ENCODE peak calls at places on chromosomes 1 and 21, in five cellular contexts. One of them, this sample, is unnamed.

GRCh38 chr21:17613242-17613676 is 558 bp upstream of the BTG3 start:
- DNase-seq in HepG2: no peak
- DNase-seq in GM12878: no peak
- DNase-seq in K562: no peak
- DNase-seq in H1: no peak
- DNase-seq in this sample: no peak

GRCh38 chr1:203539831-203540546 is 46.0 kb downstream of the OPTC start:
- DNase-seq in HepG2: no peak
- DNase-seq in K562: no peak
- DNase-seq in H1: no peak
- DNase-seq in GM12878: no peak
- DNase-seq in this sample: no peak

GRCh38 chr1:26360051-26360806 is 6.3 kb upstream of the CRYBG2 start:
- DNase-seq in HepG2: no peak
- DNase-seq in GM12878: no peak
- DNase-seq in H1: no peak
- DNase-seq in K562: no peak
- DNase-seq in this sample: no peak

GRCh38 chr1:95002657-95003432 is 69.9 kb downstream of the ALG14 start:
- DNase-seq in GM12878: no peak
- DNase-seq in HepG2: peak
- DNase-seq in H1: no peak
- DNase-seq in K562: no peak
- DNase-seq in this sample: no peak

GRCh38 chr1:44212355-44213221 is 683 bp upstream of the DMAP1 start:
- DNase-seq in GM12878: peak
- DNase-seq in HepG2: no peak
- DNase-seq in H1: no peak
- DNase-seq in K562: peak
- DNase-seq in this sample: no peak

GRCh38 chr1:180571832-180572636 is 13.3 kb downstream of the OVAAL start:
- DNase-seq in GM12878: no peak
- DNase-seq in K562: no peak
- DNase-seq in HepG2: no peak
- DNase-seq in H1: no peak
- DNase-seq in this sample: peak

GRCh38 chr1:12514597-12514996 is 103.4 kb downstream of the DHRS3 start:
- DNase-seq in GM12878: no peak
- DNase-seq in H1: no peak
- DNase-seq in HepG2: no peak
- DNase-seq in K562: no peak
- DNase-seq in this sample: no peak

GRCh38 chr1:14946567-14947285 is 206.8 kb upstream of the TMEM51 start:
- DNase-seq in HepG2: no peak
- DNase-seq in GM12878: no peak
- DNase-seq in K562: no peak
- DNase-seq in H1: no peak
- DNase-seq in this sample: no peak

GRCh38 chr1:196896355-196896754 is 8.5 kb downstream of the CFHR4 start:
- DNase-seq in HepG2: peak
- DNase-seq in K562: no peak
- DNase-seq in GM12878: no peak
- DNase-seq in H1: no peak
- DNase-seq in this sample: no peak

GRCh38 chr1:6275826-6276764 is 15.2 kb upstream of the GPR153 start:
- DNase-seq in H1: no peak
- DNase-seq in GM12878: no peak
- DNase-seq in K562: peak
- DNase-seq in HepG2: no peak
- DNase-seq in this sample: no peak

GRCh38 chr1:220954321-220954720 is 75.1 kb downstream of the HLX start:
- DNase-seq in H1: no peak
- DNase-seq in GM12878: no peak
- DNase-seq in HepG2: no peak
- DNase-seq in K562: no peak
- DNase-seq in this sample: no peak
- TF ChIP-seq ZNF274 in H1: no peak
- TF ChIP-seq ZNF274 in GM12878: no peak
- TF ChIP-seq ZNF274 in HepG2: no peak
- TF ChIP-seq ZNF274 in K562: no peak
- TF ChIP-seq ZNF274 in this sample: no peak

GRCh38 chr1:42784547-42784945 is 245 bp upstream of the TMEM269 start:
- DNase-seq in H1: no peak
- DNase-seq in K562: no peak
- DNase-seq in HepG2: no peak
- DNase-seq in GM12878: no peak
- DNase-seq in this sample: no peak

GRCh38 chr1:42784946-42785693 is at the start of gene TMEM269:
- DNase-seq in H1: no peak
- DNase-seq in GM12878: no peak
- DNase-seq in K562: no peak
- DNase-seq in HepG2: no peak
- DNase-seq in this sample: no peak

GRCh38 chr1:42786097-42786496 is 1.3 kb downstream of the TMEM269 start:
- DNase-seq in GM12878: no peak
- DNase-seq in H1: no peak
- DNase-seq in HepG2: no peak
- DNase-seq in K562: no peak
- DNase-seq in this sample: no peak

GRCh38 chr1:42780176-42780575 is 4.6 kb upstream of the TMEM269 start:
- DNase-seq in K562: no peak
- DNase-seq in GM12878: no peak
- DNase-seq in HepG2: no peak
- DNase-seq in H1: no peak
- DNase-seq in this sample: no peak

DNA sequence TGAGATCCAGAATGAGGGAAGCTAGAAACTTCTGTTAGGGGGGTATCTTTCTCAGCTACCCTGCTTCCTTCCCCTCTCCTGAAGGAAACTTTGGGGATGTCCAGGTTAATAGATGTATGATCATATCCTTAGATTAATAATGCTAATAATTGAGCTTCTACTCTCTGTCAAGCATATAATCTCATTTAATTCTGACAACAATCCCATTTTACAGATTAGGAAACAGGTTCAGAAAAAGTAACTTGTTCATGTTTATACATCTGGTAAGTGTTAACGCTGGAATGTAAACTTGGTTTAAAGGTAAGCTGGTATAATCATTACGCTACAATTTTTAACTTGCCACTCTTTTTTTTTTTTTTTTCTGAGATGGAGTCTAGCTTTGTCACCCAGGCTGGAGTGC is 1.7 kb upstream of the TMEM269 start:
- DNase-seq in GM12878: no peak
- DNase-seq in K562: no peak
- DNase-seq in H1: no peak
- DNase-seq in HepG2: no peak
- DNase-seq in this sample: no peak
- TF ChIP-seq POLR2A in GM12878: no peak
- TF ChIP-seq POLR2A in K562: no peak
- TF ChIP-seq POLR2A in H1: no peak
- TF ChIP-seq POLR2A in HepG2: no peak
- TF ChIP-seq POLR2A in this sample: no peak

GRCh38 chr21:46253610-46254124 is 25.1 kb upstream of the LSS start:
- DNase-seq in H1: no peak
- DNase-seq in K562: peak
- DNase-seq in HepG2: no peak
- DNase-seq in GM12878: peak
- DNase-seq in this sample: no peak

GRCh38 chr21:46252840-46253239 is 24.3 kb upstream of the LSS start:
- DNase-seq in HepG2: peak
- DNase-seq in GM12878: no peak
- DNase-seq in K562: no peak
- DNase-seq in H1: no peak
- DNase-seq in this sample: no peak

GRCh38 chr21:46255758-46256337 is 27.3 kb upstream of the LSS start:
- DNase-seq in K562: no peak
- DNase-seq in H1: no peak
- DNase-seq in GM12878: no peak
- DNase-seq in HepG2: no peak
- DNase-seq in this sample: no peak

GRCh38 chr21:46255166-46255565 is 26.6 kb upstream of the LSS start:
- DNase-seq in K562: no peak
- DNase-seq in GM12878: no peak
- DNase-seq in H1: no peak
- DNase-seq in HepG2: no peak
- DNase-seq in this sample: no peak

DNA sequence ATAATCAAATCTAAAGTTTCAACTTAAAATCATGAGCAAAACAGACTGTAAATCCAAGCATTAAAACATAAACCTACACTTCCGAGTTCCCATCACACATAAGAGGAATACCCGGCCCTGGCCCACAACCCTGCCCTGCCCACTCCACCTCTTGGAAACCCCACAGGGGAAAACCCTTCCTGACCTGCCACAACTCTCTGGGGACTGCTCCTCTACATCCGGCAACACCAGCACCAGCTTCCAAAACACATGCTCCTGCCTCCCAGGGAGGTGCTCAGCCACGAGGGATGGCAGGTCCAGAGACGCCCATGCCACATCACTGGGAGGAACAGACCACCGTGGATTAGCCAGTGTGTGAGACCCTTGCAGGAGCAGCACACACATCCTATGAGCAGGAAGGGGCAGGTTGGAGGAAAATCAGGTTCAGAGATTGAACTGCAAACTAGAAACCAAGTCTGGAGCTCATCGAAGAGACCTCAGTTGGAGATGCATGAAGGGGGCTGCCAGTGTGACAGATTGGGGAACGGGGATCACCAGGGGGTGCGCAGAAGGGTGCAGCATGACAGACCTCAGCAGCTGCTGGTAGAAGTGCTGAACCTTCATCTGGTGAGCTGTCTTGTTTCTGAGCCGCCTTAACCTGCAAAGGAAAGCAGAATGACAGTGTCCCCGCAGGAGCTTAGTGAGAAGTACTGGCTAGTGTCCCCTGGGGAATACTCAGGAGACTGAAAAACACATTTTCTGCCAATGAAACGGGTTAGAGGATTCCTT is 25.8 kb upstream of the LSS start:
- DNase-seq in GM12878: peak
- DNase-seq in K562: no peak
- DNase-seq in H1: no peak
- DNase-seq in HepG2: no peak
- DNase-seq in this sample: no peak
- TF ChIP-seq ZNF274 in GM12878: no peak
- TF ChIP-seq ZNF274 in K562: no peak
- TF ChIP-seq ZNF274 in H1: no peak
- TF ChIP-seq ZNF274 in HepG2: no peak
- TF ChIP-seq ZNF274 in this sample: no peak

GRCh38 chr1:22751124-22751531 is 40.5 kb downstream of the EPHB2 start:
- DNase-seq in HepG2: no peak
- DNase-seq in GM12878: no peak
- DNase-seq in K562: no peak
- DNase-seq in H1: no peak
- DNase-seq in this sample: no peak
- TF ChIP-seq POLR2A in HepG2: no peak
- TF ChIP-seq POLR2A in GM12878: no peak
- TF ChIP-seq POLR2A in K562: no peak
- TF ChIP-seq POLR2A in H1: no peak
- TF ChIP-seq POLR2A in this sample: no peak

GRCh38 chr21:46159841-46160562 is 4.6 kb upstream of the FTCD start:
- DNase-seq in GM12878: no peak
- DNase-seq in H1: no peak
- DNase-seq in HepG2: no peak
- DNase-seq in K562: no peak
- DNase-seq in this sample: no peak

GRCh38 chr21:46161800-46162592 is 6.6 kb upstream of the FTCD start:
- DNase-seq in HepG2: no peak
- DNase-seq in H1: no peak
- DNase-seq in K562: no peak
- DNase-seq in GM12878: no peak
- DNase-seq in this sample: no peak

GRCh38 chr21:46159390-46159789 is 4.0 kb upstream of the FTCD start:
- DNase-seq in H1: no peak
- DNase-seq in K562: no peak
- DNase-seq in GM12878: no peak
- DNase-seq in HepG2: no peak
- DNase-seq in this sample: no peak

GRCh38 chr21:46160563-46161179 is 5.3 kb upstream of the FTCD start:
- DNase-seq in H1: no peak
- DNase-seq in GM12878: no peak
- DNase-seq in K562: no peak
- DNase-seq in HepG2: no peak
- DNase-seq in this sample: no peak

GRCh38 chr21:46161180-46161799 is 5.9 kb upstream of the FTCD start:
- DNase-seq in HepG2: no peak
- DNase-seq in GM12878: no peak
- DNase-seq in K562: no peak
- DNase-seq in H1: no peak
- DNase-seq in this sample: no peak
- TF ChIP-seq ZNF274 in HepG2: no peak
- TF ChIP-seq ZNF274 in GM12878: no peak
- TF ChIP-seq ZNF274 in K562: no peak
- TF ChIP-seq ZNF274 in H1: no peak
- TF ChIP-seq ZNF274 in this sample: no peak

DNA sequence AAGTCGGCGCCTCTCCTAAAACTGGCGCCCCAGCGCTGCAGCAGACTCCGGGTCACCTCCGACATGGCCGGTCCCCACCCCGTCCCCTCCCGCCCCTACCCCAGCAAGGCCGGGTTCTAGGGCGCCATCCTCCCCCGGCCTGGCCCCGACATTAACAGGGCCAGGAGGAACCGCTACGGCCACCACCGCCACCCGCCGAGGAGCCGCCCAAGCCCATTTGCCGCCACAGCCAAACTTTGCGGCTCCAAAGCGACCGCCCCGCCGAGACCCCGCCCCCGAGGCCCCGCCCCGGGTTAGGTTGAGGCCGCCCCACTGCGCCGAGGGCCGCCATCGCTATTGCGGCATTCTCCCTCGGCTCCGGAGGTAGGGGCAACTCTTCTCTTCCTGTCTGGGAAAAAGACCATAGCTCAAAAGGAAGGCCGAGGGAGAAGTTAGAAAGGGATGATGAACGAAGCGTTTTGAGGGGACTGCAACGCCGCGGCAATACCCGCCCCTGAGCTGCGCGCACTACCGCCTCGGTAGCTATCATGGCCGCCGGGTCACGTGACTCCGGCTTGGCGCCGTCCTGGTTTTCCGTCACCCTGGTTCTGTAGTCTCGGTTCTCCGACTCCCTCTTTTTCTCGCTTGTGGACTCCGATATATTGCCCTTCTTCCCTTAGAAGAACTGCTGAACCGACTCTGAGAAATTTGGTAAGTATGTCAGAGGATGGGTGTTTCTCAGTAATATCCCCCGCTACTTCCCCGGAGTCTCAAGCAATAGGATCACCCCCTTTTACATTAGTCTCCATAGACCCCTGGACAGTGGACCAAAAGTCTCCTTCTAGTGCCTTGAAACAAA is at the start of the genes AIDA and BROX:
- DNase-seq in HepG2: peak
- DNase-seq in K562: peak
- DNase-seq in GM12878: no peak
- DNase-seq in H1: no peak
- DNase-seq in this sample: peak
- TF ChIP-seq POLR2A in HepG2: peak
- TF ChIP-seq POLR2A in K562: no peak
- TF ChIP-seq POLR2A in GM12878: peak
- TF ChIP-seq POLR2A in H1: no peak
- TF ChIP-seq POLR2A in this sample: peak

GRCh38 chr1:119040906-119041305 is 52.8 kb upstream of the TBX15 start:
- DNase-seq in H1: no peak
- DNase-seq in HepG2: no peak
- DNase-seq in K562: no peak
- DNase-seq in GM12878: no peak
- DNase-seq in this sample: no peak
- TF ChIP-seq ZNF274 in H1: no peak
- TF ChIP-seq ZNF274 in HepG2: no peak
- TF ChIP-seq ZNF274 in K562: no peak
- TF ChIP-seq ZNF274 in GM12878: no peak
- TF ChIP-seq ZNF274 in this sample: no peak

This sample was measured in HCT116.